ENCODE peak calls at places on chromosome 10, in four cellular contexts. One of them, this sample, is unnamed.

GRCh38 chr10:3548702-3549101 is 236.3 kb downstream of the KLF6 start:
- DNase-seq in tibial artery: no peak
- DNase-seq in lower lobe of right lung: no peak
- DNase-seq in ovary: no peak
- DNase-seq in this sample: no peak

GRCh38 chr10:98463976-98464754 is 17.4 kb upstream of the HPS1 start:
- DNase-seq in tibial artery: no peak
- DNase-seq in lower lobe of right lung: no peak
- DNase-seq in ovary: no peak
- DNase-seq in this sample: no peak

GRCh38 chr10:24703700-24704099 is 20.0 kb downstream of the ARHGAP21 start:
- DNase-seq in tibial artery: no peak
- DNase-seq in lower lobe of right lung: no peak
- DNase-seq in ovary: no peak
- DNase-seq in this sample: no peak

GRCh38 chr10:125158528-125159485 is 1.6 kb downstream of the CTBP2 start:
- DNase-seq in tibial artery: peak; percentile 79
- DNase-seq in lower lobe of right lung: peak; percentile 76
- DNase-seq in ovary: peak; percentile 52
- DNase-seq in this sample: peak; percentile 67

GRCh38 chr10:58384536-58384998 is 643 bp upstream of the TFAM start:
- DNase-seq in tibial artery: no peak
- DNase-seq in lower lobe of right lung: no peak
- DNase-seq in ovary: no peak
- DNase-seq in this sample: no peak

GRCh38 chr10:117537904-117538524 is 4.5 kb upstream of the EMX2 start:
- DNase-seq in tibial artery: no peak
- DNase-seq in lower lobe of right lung: no peak
- DNase-seq in ovary: no peak
- DNase-seq in this sample: no peak

GRCh38 chr10:88792656-88793055 is 9.9 kb upstream of the LIPM start:
- DNase-seq in tibial artery: peak; percentile 67
- DNase-seq in lower lobe of right lung: peak; percentile 69
- DNase-seq in ovary: no peak
- DNase-seq in this sample: peak; percentile 73

GRCh38 chr10:6232846-6233724 is 30.4 kb downstream of the PFKFB3 start:
- DNase-seq in tibial artery: no peak
- DNase-seq in lower lobe of right lung: no peak
- DNase-seq in ovary: no peak
- DNase-seq in this sample: no peak

GRCh38 chr10:128472196-128472595 is 346.0 kb upstream of the MKI67 start:
- DNase-seq in tibial artery: no peak
- DNase-seq in lower lobe of right lung: no peak
- DNase-seq in ovary: no peak
- DNase-seq in this sample: peak; percentile 43

GRCh38 chr10:92052088-92052487 is 128.5 kb downstream of the BTAF1 start:
- DNase-seq in tibial artery: no peak
- DNase-seq in lower lobe of right lung: peak; percentile 78
- DNase-seq in ovary: no peak
- DNase-seq in this sample: no peak

GRCh38 chr10:122475581-122475980 is 14.2 kb downstream of the HTRA1 start:
- DNase-seq in tibial artery: no peak
- DNase-seq in lower lobe of right lung: no peak
- DNase-seq in ovary: no peak
- DNase-seq in this sample: peak; percentile 51

GRCh38 chr10:77846718-77847311 is 79.7 kb downstream of the DLG5 start:
- DNase-seq in tibial artery: peak; percentile 86
- DNase-seq in lower lobe of right lung: peak; percentile 77
- DNase-seq in ovary: peak; percentile 75
- DNase-seq in this sample: peak; percentile 92

GRCh38 chr10:77849039-77849664 is 77.4 kb downstream of the DLG5 start:
- DNase-seq in tibial artery: no peak
- DNase-seq in lower lobe of right lung: no peak
- DNase-seq in ovary: peak; percentile 41
- DNase-seq in this sample: no peak

GRCh38 chr10:77853256-77853655 is 73.3 kb downstream of the DLG5 start:
- DNase-seq in tibial artery: no peak
- DNase-seq in lower lobe of right lung: no peak
- DNase-seq in ovary: no peak
- DNase-seq in this sample: no peak

GRCh38 chr10:77854115-77854514 is 72.4 kb downstream of the DLG5 start:
- DNase-seq in tibial artery: no peak
- DNase-seq in lower lobe of right lung: no peak
- DNase-seq in ovary: no peak
- DNase-seq in this sample: no peak

DNA sequence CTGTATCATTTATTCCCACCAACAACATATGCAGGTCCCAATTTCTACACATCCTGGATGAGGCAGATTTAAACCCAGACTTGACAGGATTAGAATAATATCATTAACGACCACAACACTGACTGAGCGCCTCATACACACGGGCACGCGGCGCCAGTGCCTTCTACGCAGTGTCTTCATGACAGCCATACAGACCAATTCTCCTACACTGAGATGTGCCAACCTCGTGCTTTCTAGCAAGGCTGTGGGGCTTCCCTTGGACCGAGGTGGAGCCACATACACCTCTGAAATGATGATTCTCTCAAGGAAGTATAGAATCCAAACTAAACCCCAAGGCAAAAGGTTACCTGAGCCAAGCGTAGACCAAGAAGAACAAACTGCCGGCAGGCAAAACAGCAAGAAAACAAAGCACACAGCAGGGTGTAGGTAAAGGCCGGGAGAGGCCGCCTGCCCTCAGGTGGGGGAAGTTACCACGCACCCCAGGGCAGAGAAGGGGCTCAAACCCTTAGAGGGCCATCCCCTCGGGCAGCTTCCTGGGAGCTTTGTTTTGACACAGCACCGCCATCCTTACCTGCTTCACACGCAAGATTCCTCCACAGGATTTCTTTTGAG is 75.8 kb downstream of the DLG5 start:
- DNase-seq in tibial artery: no peak
- DNase-seq in lower lobe of right lung: no peak
- DNase-seq in ovary: no peak
- DNase-seq in this sample: no peak
- H3K4me1 ChIP-seq in tibial artery: no peaks in the 10 kb centered on the region
- H3K4me1 ChIP-seq in lower lobe of right lung: peaks cover 4% of the 10 kb centered on the region
- H3K4me1 ChIP-seq in ovary: peaks cover 6% of the 10 kb centered on the region
- H3K4me1 ChIP-seq in this sample: no peaks in the 10 kb centered on the region

GRCh38 chr10:32939296-32940111 is 18.5 kb downstream of the ITGB1 start:
- DNase-seq in tibial artery: no peak
- DNase-seq in lower lobe of right lung: no peak
- DNase-seq in ovary: no peak
- DNase-seq in this sample: no peak

GRCh38 chr10:32941357-32941756 is 16.7 kb downstream of the ITGB1 start:
- DNase-seq in tibial artery: no peak
- DNase-seq in lower lobe of right lung: no peak
- DNase-seq in ovary: no peak
- DNase-seq in this sample: no peak

GRCh38 chr10:32942081-32942480 is 15.9 kb downstream of the ITGB1 start:
- DNase-seq in tibial artery: no peak
- DNase-seq in lower lobe of right lung: no peak
- DNase-seq in ovary: no peak
- DNase-seq in this sample: no peak

GRCh38 chr10:32938554-32939061 is 19.4 kb downstream of the ITGB1 start:
- DNase-seq in tibial artery: peak; percentile 62
- DNase-seq in lower lobe of right lung: no peak
- DNase-seq in ovary: no peak
- DNase-seq in this sample: no peak

DNA sequence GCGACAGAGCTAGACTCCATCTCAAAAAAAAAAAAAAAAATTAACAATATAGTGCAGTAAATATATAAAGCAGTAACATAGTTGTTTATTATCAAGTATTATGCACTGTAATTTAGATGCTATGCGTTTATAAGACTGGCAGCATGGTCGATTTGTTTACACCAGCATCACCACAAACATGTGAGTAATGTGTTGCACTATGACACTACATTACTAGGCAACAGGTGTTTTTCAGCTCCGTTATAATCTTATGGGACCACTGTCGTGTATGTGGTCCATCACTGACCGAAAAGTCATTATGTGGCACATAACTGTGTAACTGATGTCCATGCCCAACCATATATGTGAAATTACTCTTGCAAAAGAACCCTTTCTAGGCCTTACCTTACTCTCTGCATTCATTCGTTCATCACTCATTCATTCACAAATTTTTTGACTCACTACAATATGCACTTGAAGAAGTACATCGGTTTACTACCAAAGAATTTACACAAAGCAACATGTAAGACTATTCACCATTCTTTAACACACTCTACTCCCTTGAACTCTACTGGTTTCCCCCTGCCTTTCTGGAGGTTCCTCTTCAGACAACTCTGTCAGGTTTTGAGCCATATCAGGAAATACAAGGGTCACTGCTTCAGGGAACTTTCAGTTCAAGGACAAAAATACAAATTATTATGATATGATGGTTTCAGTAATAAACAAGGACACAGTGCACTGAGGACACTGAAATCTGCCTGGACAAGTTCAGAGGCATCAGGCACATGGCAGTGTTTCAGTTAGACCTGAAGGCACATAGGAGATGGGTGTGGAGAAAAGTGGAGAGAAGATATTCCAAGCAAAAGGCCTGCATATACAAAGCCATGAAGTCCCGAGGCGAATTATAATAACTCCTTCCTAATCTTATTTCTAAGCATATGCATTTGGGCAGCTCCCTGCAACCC is 17.4 kb downstream of the ITGB1 start:
- DNase-seq in tibial artery: no peak
- DNase-seq in lower lobe of right lung: no peak
- DNase-seq in ovary: no peak
- DNase-seq in this sample: no peak
- H3K4me1 ChIP-seq in tibial artery: no peaks in the 10 kb centered on the region
- H3K4me1 ChIP-seq in lower lobe of right lung: peaks cover 83% of the 10 kb centered on the region
- H3K4me1 ChIP-seq in ovary: peaks cover 24% of the 10 kb centered on the region
- H3K4me1 ChIP-seq in this sample: peaks cover 23% of the 10 kb centered on the region

GRCh38 chr10:126221874-126222273 is 166.4 kb downstream of the ADAM12 start:
- DNase-seq in tibial artery: no peak
- DNase-seq in lower lobe of right lung: no peak
- DNase-seq in ovary: no peak
- DNase-seq in this sample: no peak
- H3K4me1 ChIP-seq in tibial artery: no peaks in the 10 kb centered on the region
- H3K4me1 ChIP-seq in lower lobe of right lung: no peaks in the 10 kb centered on the region
- H3K4me1 ChIP-seq in ovary: peaks cover 23% of the 10 kb centered on the region
- H3K4me1 ChIP-seq in this sample: no peaks in the 10 kb centered on the region

GRCh38 chr10:132515811-132516726 is 21.5 kb upstream of the INPP5A start:
- DNase-seq in tibial artery: peak; percentile 66
- DNase-seq in lower lobe of right lung: peak; percentile 34
- DNase-seq in ovary: no peak
- DNase-seq in this sample: no peak
- H3K4me1 ChIP-seq in tibial artery: peaks cover 32% of the 10 kb centered on the region
- H3K4me1 ChIP-seq in lower lobe of right lung: peaks cover 63% of the 10 kb centered on the region
- H3K4me1 ChIP-seq in ovary: peaks cover 45% of the 10 kb centered on the region
- H3K4me1 ChIP-seq in this sample: no peaks in the 10 kb centered on the region

GRCh38 chr10:44933117-44933450 is 21.9 kb downstream of the TMEM72 start:
- DNase-seq in tibial artery: no peak
- DNase-seq in lower lobe of right lung: no peak
- DNase-seq in ovary: no peak
- DNase-seq in this sample: no peak
- H3K4me1 ChIP-seq in tibial artery: no peaks in the 10 kb centered on the region
- H3K4me1 ChIP-seq in lower lobe of right lung: peaks cover 14% of the 10 kb centered on the region
- H3K4me1 ChIP-seq in ovary: no peaks in the 10 kb centered on the region
- H3K4me1 ChIP-seq in this sample: peaks cover 3% of the 10 kb centered on the region

GRCh38 chr10:62062752-62063512 is 161.4 kb downstream of the ARID5B start:
- DNase-seq in tibial artery: no peak
- DNase-seq in lower lobe of right lung: no peak
- DNase-seq in ovary: no peak
- DNase-seq in this sample: no peak
- H3K4me1 ChIP-seq in tibial artery: no peaks in the 10 kb centered on the region
- H3K4me1 ChIP-seq in lower lobe of right lung: peaks cover 40% of the 10 kb centered on the region
- H3K4me1 ChIP-seq in ovary: peaks cover 5% of the 10 kb centered on the region
- H3K4me1 ChIP-seq in this sample: peaks cover 9% of the 10 kb centered on the region

GRCh38 chr10:74415440-74415839 is 264.4 kb downstream of the ADK start:
- DNase-seq in tibial artery: no peak
- DNase-seq in lower lobe of right lung: no peak
- DNase-seq in ovary: no peak
- DNase-seq in this sample: no peak

GRCh38 chr10:74417397-74417796 is 266.4 kb downstream of the ADK start:
- DNase-seq in tibial artery: no peak
- DNase-seq in lower lobe of right lung: no peak
- DNase-seq in ovary: no peak
- DNase-seq in this sample: no peak

GRCh38 chr10:74424565-74424964 is 273.5 kb downstream of the ADK start:
- DNase-seq in tibial artery: no peak
- DNase-seq in lower lobe of right lung: no peak
- DNase-seq in ovary: no peak
- DNase-seq in this sample: no peak

GRCh38 chr10:74418285-74418872 is 267.4 kb downstream of the ADK start:
- DNase-seq in tibial artery: no peak
- DNase-seq in lower lobe of right lung: no peak
- DNase-seq in ovary: no peak
- DNase-seq in this sample: no peak

GRCh38 chr10:74419491-74420466 is 268.8 kb downstream of the ADK start:
- DNase-seq in tibial artery: no peak
- DNase-seq in lower lobe of right lung: no peak
- DNase-seq in ovary: no peak
- DNase-seq in this sample: no peak
- H3K4me1 ChIP-seq in tibial artery: no peaks in the 10 kb centered on the region
- H3K4me1 ChIP-seq in lower lobe of right lung: peaks cover 13% of the 10 kb centered on the region
- H3K4me1 ChIP-seq in ovary: no peaks in the 10 kb centered on the region
- H3K4me1 ChIP-seq in this sample: no peaks in the 10 kb centered on the region

GRCh38 chr10:102770792-102771191 is 27.0 kb downstream of the WBP1L start:
- DNase-seq in tibial artery: no peak
- DNase-seq in lower lobe of right lung: no peak
- DNase-seq in ovary: peak; percentile 67
- DNase-seq in this sample: no peak
- H3K4me1 ChIP-seq in tibial artery: peaks cover 5% of the 10 kb centered on the region
- H3K4me1 ChIP-seq in lower lobe of right lung: peaks cover 62% of the 10 kb centered on the region
- H3K4me1 ChIP-seq in ovary: peaks cover 41% of the 10 kb centered on the region
- H3K4me1 ChIP-seq in this sample: no peaks in the 10 kb centered on the region

DNA sequence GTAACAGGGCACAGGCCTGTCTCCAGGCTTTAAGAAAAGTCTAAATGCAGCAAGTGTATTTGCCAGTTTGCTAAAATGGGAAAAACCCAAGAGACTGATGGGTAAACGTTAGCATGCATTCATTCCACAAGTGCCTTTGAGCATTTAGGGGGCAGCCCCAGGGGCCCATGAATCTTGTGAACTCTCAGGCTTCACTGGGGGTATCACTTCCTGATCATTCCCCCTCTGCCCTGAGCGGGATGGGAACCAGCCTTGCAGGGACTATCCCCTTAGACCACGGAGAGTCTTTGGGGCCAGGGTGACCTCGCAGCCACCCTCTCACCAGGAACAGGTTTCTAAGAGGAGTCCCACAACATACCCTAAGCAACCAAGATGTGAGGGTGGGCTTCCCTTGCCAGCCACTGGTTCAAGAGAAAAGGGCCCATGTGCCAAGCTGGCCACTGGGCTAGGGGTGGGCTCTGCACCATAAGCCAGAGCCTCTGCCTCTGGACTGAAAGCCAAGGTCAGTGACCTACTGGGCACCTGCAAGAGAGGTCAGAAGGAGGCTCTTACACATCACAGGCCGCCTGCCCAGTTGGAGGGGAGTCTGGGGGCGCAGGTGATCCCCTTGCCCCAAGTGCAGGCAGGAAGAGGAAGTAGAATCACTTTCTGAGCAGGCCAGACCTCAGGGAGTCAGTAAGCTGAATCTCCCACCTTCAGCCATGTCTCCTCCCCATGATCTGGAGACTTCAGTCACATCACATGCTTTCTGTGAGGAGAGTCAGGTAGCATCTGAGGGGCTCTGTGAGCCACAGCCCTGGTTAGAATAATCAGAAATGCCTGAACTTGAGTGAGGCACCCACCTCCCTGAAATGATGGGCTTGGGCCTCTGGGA is 75.0 kb downstream of the C10orf105 start:
- DNase-seq in tibial artery: no peak
- DNase-seq in lower lobe of right lung: no peak
- DNase-seq in ovary: no peak
- DNase-seq in this sample: no peak
- H3K4me1 ChIP-seq in tibial artery: no peaks in the 10 kb centered on the region
- H3K4me1 ChIP-seq in lower lobe of right lung: no peaks in the 10 kb centered on the region
- H3K4me1 ChIP-seq in ovary: no peaks in the 10 kb centered on the region
- H3K4me1 ChIP-seq in this sample: no peaks in the 10 kb centered on the region